ENCODE peak calls at places on chromosome 7, in five cellular contexts. N is right atrium auricular region, I is MM.1S, Q is kidney, S is A549. W is an unnamed sample. For H3K4me1, the result is how much of the 10 kb centered on the place peaks cover.

GRCh38 chr7:142871260-142872105 is 14.1 kb downstream of the TRPV6 start:
- DNase-seq in N (peak), I (no peak), Q (no peak), S (no peak), W (no peak)

GRCh38 chr7:42372498-42372897 is 135.5 kb upstream of the GLI3 start:
- DNase-seq in N (no peak), I (no peak), Q (no peak), S (no peak), W (no peak)

GRCh38 chr7:13179011-13179574 is 491.7 kb downstream of the ARL4A start:
- DNase-seq in N (no peak), I (peak), Q (no peak), S (no peak), W (no peak)

GRCh38 chr7:156160811-156161210 is 348.5 kb upstream of the SHH start:
- DNase-seq in N (peak), I (no peak), Q (peak), S (no peak), W (no peak)

GRCh38 chr7:128063025-128063560 is 31.9 kb upstream of the LRRC4 start:
- DNase-seq in N (no peak), I (no peak), Q (no peak), S (no peak), W (no peak)

GRCh38 chr7:101947899-101948298 is 130.5 kb downstream of the CUX1 start:
- DNase-seq in N (no peak), I (no peak), Q (no peak), S (no peak), W (no peak)

GRCh38 chr7:158992759-158993158 is 136.4 kb downstream of the DYNC2I1 start:
- DNase-seq in N (no peak), I (no peak), Q (peak), S (no peak), W (no peak)

GRCh38 chr7:51046482-51046881 is 263.8 kb upstream of the GRB10 start:
- DNase-seq in N (no peak), I (no peak), Q (no peak), S (no peak), W (no peak)

GRCh38 chr7:36512607-36513006 is 122.9 kb downstream of the ANLN start:
- DNase-seq in N (no peak), I (no peak), Q (no peak), S (no peak), W (no peak)

GRCh38 chr7:84589012-84589411 is 394.4 kb upstream of the SEMA3A start:
- DNase-seq in N (no peak), I (no peak), Q (no peak), S (no peak), W (no peak)

GRCh38 chr7:2003451-2003930 is 229.3 kb downstream of the MAD1L1 start:
- DNase-seq in N (no peak), I (no peak), Q (peak), S (no peak), W (peak)

GRCh38 chr7:1428941-1429444 is 30.3 kb downstream of the MICALL2 start:
- DNase-seq in N (no peak), I (no peak), Q (no peak), S (no peak), W (no peak)

GRCh38 chr7:72706521-72706920 is 121.5 kb downstream of the TYW1B start:
- DNase-seq in N (no peak), I (no peak), Q (no peak), S (no peak), W (no peak)

GRCh38 chr7:121752706-121753105 is 120.3 kb upstream of the PTPRZ1 start:
- DNase-seq in N (no peak), I (peak), Q (no peak), S (no peak), W (no peak)

GRCh38 chr7:46713868-46714596 is 793.0 kb upstream of the IGFBP3 start:
- DNase-seq in N (peak), I (no peak), Q (no peak), S (no peak), W (peak)

GRCh38 chr7:97024209-97025129 is at the start of gene DLX5:
- DNase-seq in N (no peak), I (no peak), Q (peak), S (no peak), W (no peak)

GRCh38 chr7:77321300-77321699 is 94.8 kb downstream of the GSAP start:
- DNase-seq in N (no peak), I (peak), Q (no peak), S (no peak), W (no peak)

GRCh38 chr7:17773289-17773626 is 167.0 kb downstream of the SNX13 start:
- DNase-seq in N (peak), I (peak), Q (no peak), S (peak), W (no peak)

GRCh38 chr7:882336-883028 is 6.1 kb downstream of the GET4 start:
- DNase-seq in N (no peak), I (no peak), Q (peak), S (no peak), W (no peak)

GRCh38 chr7:114939484-114940097 is 17.7 kb downstream of the MDFIC start:
- DNase-seq in N (no peak), I (no peak), Q (no peak), S (no peak), W (no peak)

GRCh38 chr7:48454750-48455192 is 283.5 kb downstream of the ABCA13 start:
- DNase-seq in N (no peak), I (no peak), Q (no peak), S (no peak), W (no peak)

GRCh38 chr7:22663319-22663718 is 63.7 kb upstream of the IL6 start:
- DNase-seq in N (no peak), I (no peak), Q (no peak), S (no peak), W (no peak)

GRCh38 chr7:70596575-70596891 is 535.4 kb upstream of the GALNT17 start:
- DNase-seq in N (no peak), I (no peak), Q (no peak), S (no peak), W (no peak)

GRCh38 chr7:148883233-148884048 is 650 bp downstream of the EZH2 start:
- DNase-seq in N (peak), I (peak), Q (peak), S (peak), W (peak)

GRCh38 chr7:21427861-21428641 is at the start of gene SP4:
- DNase-seq in N (peak), I (peak), Q (peak), S (peak), W (peak)

GRCh38 chr7:27997188-27997707 is 183.3 kb downstream of the JAZF1 start:
- DNase-seq in N (no peak), I (no peak), Q (no peak), S (no peak), W (no peak)
- H3K4me1 ChIP-seq in N (under half), I (under half), Q (under half), S (under half), W (under half)

DNA sequence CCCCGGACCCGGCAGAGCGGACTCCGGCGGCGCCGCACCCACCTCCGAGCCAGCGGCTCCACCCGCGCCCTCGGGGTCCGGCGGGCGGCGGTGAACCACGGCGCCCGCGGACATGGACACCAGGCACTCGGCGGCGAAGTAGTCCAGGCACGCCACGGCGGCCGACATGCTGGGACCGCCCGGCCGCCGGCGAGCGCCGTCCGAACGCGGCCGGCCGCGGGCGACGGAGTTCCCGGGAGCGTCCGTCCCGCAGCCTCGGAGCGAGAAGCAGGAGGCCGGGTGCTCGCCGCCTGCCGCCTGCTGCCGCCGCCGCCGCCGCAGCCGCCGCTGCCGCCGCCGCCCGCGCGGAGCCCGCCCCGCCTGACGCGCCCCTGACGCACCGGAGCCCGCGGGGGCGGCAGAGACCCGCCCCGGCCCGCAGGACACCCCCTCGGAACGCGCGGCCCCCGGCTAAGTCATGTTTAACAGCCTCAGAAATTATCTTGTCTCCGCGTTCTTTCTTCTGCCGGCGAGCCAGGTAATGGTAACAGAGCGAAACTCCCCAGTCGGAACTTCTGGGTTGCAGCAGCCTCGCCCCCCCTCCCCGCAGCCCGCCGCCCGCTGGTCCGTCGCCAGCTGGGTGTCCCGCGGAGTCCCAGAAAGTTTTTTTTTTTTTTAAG is at the start of gene KLF14:
- DNase-seq in N (no peak), I (peak), Q (peak), S (no peak), W (no peak)
- H3K4me3 ChIP-seq in N (peak), I (peak), Q (peak), S (peak), W (peak)

GRCh38 chr7:100122568-100122967 is 3.1 kb downstream of the CNPY4 start:
- DNase-seq in N (no peak), I (no peak), Q (no peak), S (no peak), W (no peak)
- H3K27ac ChIP-seq in N (no peak), I (no peak), Q (no peak), S (no peak), W (no peak)

GRCh38 chr7:151064993-151065392 is 5.6 kb downstream of the SLC4A2 start:
- DNase-seq in N (no peak), I (no peak), Q (no peak), S (no peak), W (no peak)
- H3K4me1 ChIP-seq in N (under half), I (under half), Q (under half), S (under half), W (under half)

DNA sequence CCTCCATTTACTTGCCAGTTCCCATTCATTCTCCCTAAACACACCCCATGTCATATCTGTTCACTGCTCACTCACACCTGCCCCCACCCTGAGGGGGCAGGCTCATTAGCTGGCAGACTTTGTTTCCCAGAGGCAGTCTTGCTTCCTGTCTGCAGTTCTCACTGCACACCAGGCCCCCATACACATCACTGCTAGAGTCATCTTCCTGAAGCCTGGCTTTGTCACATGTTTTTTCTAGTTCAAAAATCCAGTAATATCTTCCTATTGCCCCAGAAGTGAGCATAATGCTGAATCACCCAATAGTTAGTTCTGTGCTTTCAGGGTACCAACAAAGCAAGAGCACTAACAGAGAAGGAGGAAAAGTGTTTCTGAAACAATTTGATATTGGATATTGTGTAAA is 1.9 kb downstream of the LRRC72 start:
- DNase-seq in N (no peak), I (no peak), Q (no peak), S (no peak), W (no peak)
- H3K4me3 ChIP-seq in N (no peak), I (no peak), Q (no peak), S (no peak), W (no peak)

GRCh38 chr7:90708841-90709317 is 112.8 kb downstream of the CDK14 start:
- DNase-seq in N (no peak), I (peak), Q (no peak), S (no peak), W (no peak)
- H3K27ac ChIP-seq in N (no peak), I (peak), Q (no peak), S (no peak), W (no peak)

GRCh38 chr7:151756076-151756731 is 120.7 kb downstream of the PRKAG2 start:
- DNase-seq in N (no peak), I (no peak), Q (peak), S (no peak), W (no peak)
- H3K4me1 ChIP-seq in N (under half), I (under half), Q (under half), S (under half), W (half or more)

GRCh38 chr7:33108931-33109757 is at the start of gene RP9:
- DNase-seq in N (no peak), I (peak), Q (peak), S (peak), W (peak)

GRCh38 chr7:33111614-33112013 is 2.4 kb upstream of the RP9 start:
- DNase-seq in N (no peak), I (no peak), Q (no peak), S (no peak), W (no peak)

GRCh38 chr7:33108591-33108930 is 643 bp downstream of the RP9 start:
- DNase-seq in N (no peak), I (peak), Q (no peak), S (peak), W (no peak)

GRCh38 chr7:33109758-33110238 is 594 bp upstream of the RP9 start:
- DNase-seq in N (no peak), I (no peak), Q (no peak), S (peak), W (no peak)

DNA sequence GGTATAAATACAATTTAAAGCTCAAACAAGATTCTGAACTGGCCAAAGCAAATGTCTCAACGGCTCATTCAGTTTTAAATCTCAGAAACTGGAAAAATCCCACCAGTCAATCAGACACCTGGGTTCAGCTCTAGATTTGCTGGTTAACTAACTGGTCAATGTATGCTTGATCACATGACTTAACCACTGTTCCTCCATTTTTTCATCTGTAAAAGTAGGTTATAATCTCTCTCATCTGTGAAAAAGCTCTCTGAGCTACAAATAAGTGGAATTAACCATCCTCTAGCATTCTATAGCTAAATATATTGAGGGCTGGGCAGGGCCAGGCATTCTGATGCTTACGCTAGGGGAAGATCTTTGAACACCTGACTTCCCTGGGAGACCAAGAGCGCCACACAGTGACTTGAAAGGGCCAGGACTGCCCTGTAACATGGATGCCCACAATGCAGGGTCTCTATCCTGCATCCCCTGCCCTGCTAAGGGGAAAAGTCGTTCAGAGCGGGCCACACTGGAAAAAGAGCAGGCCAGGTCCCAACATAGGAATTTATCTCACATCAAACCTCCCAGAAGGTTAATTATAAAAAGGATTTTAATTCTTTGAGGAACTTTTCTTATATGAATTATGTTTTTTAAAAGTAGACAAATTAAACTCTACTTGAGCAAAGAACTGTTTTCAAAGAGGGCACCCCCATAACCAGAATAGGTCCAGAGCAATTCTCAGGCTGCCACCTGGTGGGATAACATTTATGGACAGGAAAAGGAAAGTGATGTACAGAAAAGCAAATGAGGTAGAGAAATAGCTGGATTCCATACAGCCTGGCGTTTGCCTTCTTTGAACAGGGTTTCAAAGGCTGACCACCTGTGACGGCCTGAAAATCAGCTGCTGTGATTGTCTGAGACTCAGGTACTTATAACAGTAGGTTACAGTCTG is 1.8 kb downstream of the RP9 start:
- DNase-seq in N (no peak), I (peak), Q (no peak), S (peak), W (no peak)
- H3K4me3 ChIP-seq in N (peak), I (peak), Q (peak), S (peak), W (peak)

W was measured in tibial artery.